ENCODE peak calls at places on chromosome 11, in five cellular contexts. H is B cell, N is osteocyte, M is dorsolateral prefrontal cortex, U is HFFc6. C is an unnamed sample.

GRCh38 chr11:119479685-119480275 is 56.8 kb upstream of the THY1 start:
- DNase-seq in H (no peak), N (peak; percentile 36), M (no peak), U (peak; percentile 76), C (peak; percentile 74)

GRCh38 chr11:128496684-128497056 is 90.7 kb downstream of the ETS1 start:
- DNase-seq in H (no peak), N (no peak), M (no peak), U (no peak), C (no peak)

GRCh38 chr11:114075891-114076441 is 16.5 kb downstream of the ZBTB16 start:
- DNase-seq in H (peak; percentile 47), N (no peak), M (no peak), U (peak; percentile 60), C (peak; percentile 71)

GRCh38 chr11:125446279-125446678 is 49.8 kb downstream of the FEZ1 start:
- DNase-seq in H (no peak), N (no peak), M (no peak), U (no peak), C (no peak)

GRCh38 chr11:19789840-19790710 is 77.4 kb downstream of the NAV2 start:
- DNase-seq in H (no peak), N (no peak), M (no peak), U (peak; percentile 35), C (no peak)

GRCh38 chr11:99135508-99135907 is 114.8 kb downstream of the CNTN5 start:
- DNase-seq in H (no peak), N (no peak), M (no peak), U (no peak), C (no peak)

GRCh38 chr11:7551571-7551970 is 37.8 kb downstream of the PPFIBP2 start:
- DNase-seq in H (no peak), N (no peak), M (no peak), U (peak; percentile 28), C (no peak)

GRCh38 chr11:109439684-109440083 is 17.7 kb downstream of the C11orf87 start:
- DNase-seq in H (no peak), N (no peak), M (no peak), U (no peak), C (no peak)

GRCh38 chr11:31947051-31947450 is 135.9 kb upstream of the PAX6 start:
- DNase-seq in H (no peak), N (no peak), M (no peak), U (no peak), C (no peak)

GRCh38 chr11:86456075-86456939 is 81.6 kb downstream of the CCDC81 start:
- DNase-seq in H (peak; percentile 62), N (peak; percentile 93), M (peak; percentile 83), U (peak; percentile 72), C (peak; percentile 87)

GRCh38 chr11:108713076-108713790 is 48.4 kb downstream of the DDX10 start:
- DNase-seq in H (no peak), N (no peak), M (no peak), U (peak; percentile 42), C (no peak)

GRCh38 chr11:68214173-68215086 is 1.3 kb upstream of the KMT5B start:
- DNase-seq in H (no peak), N (no peak), M (peak; percentile 20), U (no peak), C (peak; percentile 43)

GRCh38 chr11:93054881-93055280 is 85.4 kb downstream of the MTNR1B start:
- DNase-seq in H (no peak), N (no peak), M (no peak), U (peak; percentile 93), C (no peak)

GRCh38 chr11:117394221-117394925 is 66.7 kb downstream of the CEP164 start:
- DNase-seq in H (no peak), N (no peak), M (no peak), U (no peak), C (no peak)

GRCh38 chr11:33258631-33259184 is 1.5 kb downstream of the HIPK3 start:
- DNase-seq in H (no peak), N (no peak), M (no peak), U (peak; percentile 37), C (no peak)

GRCh38 chr11:113518716-113519495 is 43.7 kb upstream of the DRD2 start:
- DNase-seq in H (no peak), N (no peak), M (no peak), U (no peak), C (no peak)

GRCh38 chr11:59520741-59521140 is 9.4 kb downstream of the OR4D9 start:
- DNase-seq in H (no peak), N (no peak), M (no peak), U (no peak), C (no peak)

GRCh38 chr11:127252321-127252720 is 251.8 kb upstream of the KIRREL3 start:
- DNase-seq in H (no peak), N (no peak), M (no peak), U (no peak), C (no peak)

GRCh38 chr11:61447601-61448551 is 18.0 kb downstream of the SDHAF2 start:
- DNase-seq in H (no peak), N (no peak), M (no peak), U (peak; percentile 4), C (no peak)

GRCh38 chr11:61746654-61747388 is 5.6 kb upstream of the MYRF start:
- DNase-seq in H (no peak), N (no peak), M (no peak), U (no peak), C (no peak)

GRCh38 chr11:71212871-71213559 is 39.4 kb downstream of the SHANK2 start:
- DNase-seq in H (no peak), N (no peak), M (no peak), U (no peak), C (no peak)

GRCh38 chr11:94885133-94885532 is 88.2 kb downstream of the CWC15 start:
- DNase-seq in H (no peak), N (no peak), M (no peak), U (peak; percentile 34), C (no peak)

GRCh38 chr11:94400839-94401772 is at the start of gene GPR83:
- DNase-seq in H (no peak), N (no peak), M (peak; percentile 73), U (no peak), C (peak; percentile 64)

GRCh38 chr11:74004694-74005615 is 3.9 kb downstream of the UCP3 start:
- DNase-seq in H (peak; percentile 73), N (no peak), M (no peak), U (no peak), C (no peak)

GRCh38 chr11:73866095-73866579 is 10.5 kb downstream of the COA4 start:
- DNase-seq in H (no peak), N (no peak), M (no peak), U (peak; percentile 26), C (no peak)

GRCh38 chr11:19546325-19546724 is 166.3 kb upstream of the NAV2 start:
- DNase-seq in H (no peak), N (no peak), M (no peak), U (no peak), C (no peak)

GRCh38 chr11:16815047-16815767 is 76.8 kb downstream of the C11orf58 start:
- DNase-seq in H (no peak), N (no peak), M (no peak), U (no peak), C (no peak)

GRCh38 chr11:35683728-35684339 is 21.3 kb downstream of the TRIM44 start:
- DNase-seq in H (no peak), N (no peak), M (no peak), U (peak; percentile 2), C (no peak)

GRCh38 chr11:118911113-118911879 is 14.4 kb downstream of the BCL9L start:
- DNase-seq in H (no peak), N (no peak), M (no peak), U (peak; percentile 68), C (peak; percentile 57)

GRCh38 chr11:73384871-73385692 is 8.9 kb downstream of the RELT start:
- DNase-seq in H (peak; percentile 95), N (no peak), M (no peak), U (no peak), C (no peak)

GRCh38 chr11:134940441-134941125 is 528.5 kb upstream of the B3GAT1 start:
- DNase-seq in H (no peak), N (no peak), M (no peak), U (no peak), C (no peak)

GRCh38 chr11:113553235-113553634 is 78.0 kb upstream of the DRD2 start:
- DNase-seq in H (no peak), N (peak; percentile 92), M (no peak), U (peak; percentile 78), C (peak; percentile 73)

GRCh38 chr11:113384551-113384950 is 3.0 kb upstream of the ANKK1 start:
- DNase-seq in H (no peak), N (no peak), M (no peak), U (peak; percentile 81), C (peak; percentile 26)

DNA sequence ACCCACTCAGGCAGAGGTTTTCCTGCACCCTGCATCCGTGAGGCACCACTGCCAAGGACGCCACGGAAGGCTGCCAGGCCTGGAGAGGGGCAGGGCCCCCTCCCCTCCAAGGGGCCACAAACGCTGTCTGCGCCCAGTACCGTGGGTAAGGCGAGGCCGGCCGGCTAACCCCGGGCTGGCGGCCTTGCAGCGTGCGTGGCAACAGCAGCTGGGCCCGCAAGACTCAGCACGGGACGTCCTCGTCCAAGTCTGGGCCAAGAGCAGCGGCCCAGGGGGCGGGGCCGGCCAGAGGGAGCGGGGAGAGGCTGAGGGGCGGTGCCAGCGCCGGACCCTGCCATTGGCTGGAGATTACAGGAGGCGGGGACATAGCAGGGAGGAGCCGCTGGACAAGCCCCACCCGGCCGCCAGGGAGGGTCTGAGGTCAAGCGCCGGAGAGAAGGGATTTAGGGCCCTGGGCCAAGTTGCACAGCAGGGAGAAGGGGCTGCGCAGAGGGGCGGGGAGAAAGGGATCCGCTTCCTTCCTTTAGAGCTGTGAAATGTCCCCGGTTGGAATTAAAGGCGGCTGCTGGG is 16.0 kb downstream of the SLC43A1 start:
- DNase-seq in H (peak; percentile 82), N (peak; percentile 96), M (peak; percentile 96), U (peak; percentile 70), C (peak; percentile 99)
- TF ChIP-seq CTCF in H (no peak), N (no peak), M (no peak), U (peak; percentile 18), C (no peak)

DNA sequence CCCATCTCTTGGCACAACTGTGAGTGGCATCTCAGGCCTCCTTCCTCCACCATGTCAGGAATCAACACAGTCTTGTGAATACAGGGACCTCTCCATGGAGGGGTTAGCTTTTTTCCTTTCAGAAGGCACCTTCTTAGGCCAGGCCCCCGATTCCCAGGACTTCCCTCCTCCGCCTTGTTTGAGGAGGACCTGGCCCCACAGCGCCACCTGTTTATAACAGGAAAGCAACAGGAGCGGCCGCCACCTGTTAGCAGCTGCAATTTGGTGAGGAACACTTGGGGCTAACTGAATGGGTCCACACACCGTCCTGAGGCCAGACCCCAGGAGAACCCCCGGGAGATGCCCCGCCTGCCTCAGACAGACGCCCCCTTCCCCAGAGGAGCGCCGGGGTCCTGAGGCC is 3.8 kb upstream of the PKP3 start:
- DNase-seq in H (no peak), N (no peak), M (no peak), U (no peak), C (peak; percentile 83)
- TF ChIP-seq CTCF in H (no peak), N (no peak), M (no peak), U (no peak), C (peak; percentile 63)

DNA sequence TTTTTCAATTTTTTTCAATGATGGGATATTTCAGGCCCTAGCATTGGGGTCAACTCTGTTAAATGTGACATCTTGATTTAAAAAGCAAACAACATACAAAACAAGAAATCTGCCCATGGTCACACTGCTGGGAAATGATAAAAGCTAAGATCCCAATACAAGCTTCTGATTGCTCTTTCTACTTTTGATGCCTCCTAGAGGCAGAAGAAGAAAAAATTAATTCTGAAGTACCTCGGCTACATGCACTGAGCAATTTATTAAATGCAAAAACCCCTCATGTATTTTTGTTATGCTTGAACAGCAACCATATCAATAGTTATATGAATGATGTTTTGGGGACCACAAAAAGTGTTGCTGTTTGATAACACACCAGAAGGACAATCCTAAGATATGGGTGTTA is 342.1 kb upstream of the NARS2 start:
- DNase-seq in H (no peak), N (no peak), M (no peak), U (no peak), C (no peak)
- TF ChIP-seq CTCF in H (no peak), N (peak; percentile 21), M (no peak), U (peak; percentile 58), C (no peak)

GRCh38 chr11:64856382-64857227 is 12.2 kb upstream of the CDC42BPG start:
- DNase-seq in H (no peak), N (no peak), M (peak; percentile 84), U (peak; percentile 84), C (no peak)
- TF ChIP-seq CTCF in H (no peak), N (no peak), M (no peak), U (no peak), C (no peak)